ENCODE peak calls at places on chromosomes 12 and 14, in seven cellular contexts. B is GM10248, Q is epithelial cell of esophagus, I is pulmonary artery endothelial cell, H is T-helper 17 cell, Z is GM20000, W is astrocyte of the spinal cord. X is an unnamed sample.

GRCh38 chr14:32542507-32542906 is 213.4 kb downstream of the AKAP6 start:
- DNase-seq in B (no peak), Q (no peak), I (no peak), H (no peak), Z (peak), W (no peak), X (no peak)

GRCh38 chr12:69835048-69835447 is 10.0 kb downstream of the MYRFL start:
- DNase-seq in B (no peak), Q (no peak), I (no peak), H (no peak), Z (no peak), W (no peak), X (no peak)

GRCh38 chr12:31005944-31006361 is 67.7 kb upstream of the DDX11 start:
- DNase-seq in B (no peak), Q (peak), I (no peak), H (no peak), Z (no peak), W (peak), X (no peak)

GRCh38 chr14:23307687-23308644 is 1.3 kb downstream of the BCL2L2 start:
- DNase-seq in B (no peak), Q (peak), I (no peak), H (no peak), Z (no peak), W (no peak), X (no peak)

GRCh38 chr12:10310926-10311705 is 3.4 kb downstream of the KLRD1 start:
- DNase-seq in B (no peak), Q (peak), I (peak), H (no peak), Z (no peak), W (peak), X (no peak)

GRCh38 chr14:30339311-30339901 is 219.6 kb upstream of the G2E3 start:
- DNase-seq in B (no peak), Q (no peak), I (no peak), H (no peak), Z (no peak), W (no peak), X (no peak)

GRCh38 chr12:52231305-52232232 is 1.5 kb upstream of the KRT7 start:
- DNase-seq in B (no peak), Q (peak), I (no peak), H (no peak), Z (no peak), W (no peak), X (no peak)

GRCh38 chr12:115598827-115599226 is 678.7 kb downstream of the MED13L start:
- DNase-seq in B (no peak), Q (no peak), I (no peak), H (no peak), Z (no peak), W (no peak), X (no peak)

X was measured in coronary artery.